ENCODE peak calls at places on chromosomes 1 and 21, in five cellular contexts. M is NCI-H748 treated with DMSO at 0.1 percent for 48 hours, D is cardiac muscle cell, Z is adrenal gland, G is NCI-H510A treated with DMSO at 0.1 percent for 48 hours. S is an unnamed sample.
A peak's percentile ranks its signal among the peaks of the same experiment; 100 is the strongest.

GRCh38 chr1:46188295-46189030 is 9.8 kb downstream of the POMGNT1 start:
- DNase-seq in M (no peak), G (peak; percentile 36), D (no peak), Z (no peak), S (peak; percentile 46)

GRCh38 chr1:62311473-62311943 is 7.7 kb downstream of the KANK4 start:
- DNase-seq in G (no peak), Z (no peak), D (no peak), M (no peak), S (no peak)

GRCh38 chr1:206672844-206673758 is 11.6 kb upstream of the MAPKAPK2 start:
- DNase-seq in M (peak; percentile 31), Z (no peak), G (no peak), D (peak; percentile 41), S (no peak)

GRCh38 chr1:239778221-239778813 is 313.4 kb upstream of the FMN2 start:
- DNase-seq in M (no peak), D (no peak), Z (no peak), G (no peak), S (no peak)

GRCh38 chr1:36650200-36651065 is 167.7 kb upstream of the CSF3R start:
- DNase-seq in G (peak; percentile 91), M (no peak), Z (peak; percentile 70), D (peak; percentile 59), S (peak; percentile 51)

GRCh38 chr1:43655953-43656352 is 6.0 kb downstream of the KDM4A start:
- DNase-seq in Z (no peak), M (no peak), D (no peak), G (no peak), S (no peak)

GRCh38 chr1:167629681-167630567 is at the start of gene RCSD1:
- DNase-seq in D (no peak), Z (peak; percentile 13), G (no peak), M (no peak), S (no peak)

GRCh38 chr21:18468775-18469174 is 65.2 kb upstream of the TMPRSS15 start:
- DNase-seq in M (peak; percentile 4), D (no peak), Z (no peak), G (no peak), S (no peak)

GRCh38 chr1:206895320-206895719 is 1.9 kb upstream of the IL24 start:
- DNase-seq in Z (no peak), G (peak; percentile 88), D (no peak), M (peak; percentile 22), S (peak; percentile 70)

GRCh38 chr1:203271018-203271743 is 34.1 kb upstream of the BTG2 start:
- DNase-seq in D (peak; percentile 84), G (peak; percentile 76), Z (peak; percentile 84), M (no peak), S (no peak)

GRCh38 chr1:16117369-16117768 is 38.5 kb downstream of the EPHA2 start:
- DNase-seq in Z (no peak), G (no peak), D (peak; percentile 34), M (no peak), S (no peak)

GRCh38 chr21:32206631-32207030 is 72.2 kb downstream of the MIS18A start:
- DNase-seq in M (no peak), D (no peak), G (no peak), Z (no peak), S (no peak)

GRCh38 chr1:186155594-186155993 is 219.5 kb downstream of the TPR start:
- DNase-seq in Z (peak; percentile 4), M (no peak), D (peak; percentile 75), G (no peak), S (peak; percentile 17)

GRCh38 chr1:1123581-1124507 is 8.0 kb upstream of the C1orf159 start:
- DNase-seq in G (no peak), M (no peak), D (peak; percentile 43), Z (no peak), S (no peak)

GRCh38 chr1:6625579-6626149 is 996 bp downstream of the THAP3 start:
- DNase-seq in G (peak; percentile 54), M (no peak), D (peak; percentile 54), Z (peak; percentile 57), S (no peak)

GRCh38 chr21:41361786-41362604 is at the start of gene MX2:
- DNase-seq in G (no peak), D (peak; percentile 93), Z (peak; percentile 44), M (no peak), S (no peak)

GRCh38 chr1:48931571-48932251 is 155.0 kb upstream of the BEND5 start:
- DNase-seq in M (no peak), G (no peak), D (peak; percentile 7), Z (peak; percentile 29), S (no peak)

GRCh38 chr1:19220991-19221390 is 10.9 kb upstream of the UBR4 start:
- DNase-seq in G (no peak), M (no peak), Z (no peak), D (peak; percentile 86), S (no peak)

GRCh38 chr1:67118191-67118590 is 16.6 kb downstream of the C1orf141 start:
- DNase-seq in Z (no peak), M (no peak), G (no peak), D (no peak), S (no peak)

GRCh38 chr1:156851779-156852413 is 7.0 kb downstream of the INSRR start:
- DNase-seq in M (no peak), G (peak; percentile 87), D (no peak), Z (peak; percentile 19), S (peak; percentile 7)

GRCh38 chr1:161473363-161473762 is 31.9 kb upstream of the FCGR2A start:
- DNase-seq in D (peak; percentile 12), Z (no peak), M (no peak), G (no peak), S (no peak)

GRCh38 chr1:19828546-19828945 is 13.5 kb upstream of the RNF186 start:
- DNase-seq in M (no peak), G (no peak), D (peak; percentile 35), Z (no peak), S (no peak)

GRCh38 chr1:24991242-24992037 is 61.4 kb upstream of the RUNX3 start:
- DNase-seq in Z (peak; percentile 17), G (no peak), D (no peak), M (no peak), S (no peak)

GRCh38 chr1:180494370-180494769 is 8.0 kb downstream of the ACBD6 start:
- DNase-seq in Z (no peak), M (no peak), G (no peak), D (no peak), S (no peak)

GRCh38 chr1:222182641-222183040 is 365.3 kb downstream of the HHIPL2 start:
- DNase-seq in G (no peak), Z (no peak), M (no peak), D (no peak), S (no peak)

GRCh38 chr1:7616076-7616833 is 154.8 kb upstream of the VAMP3 start:
- DNase-seq in G (peak; percentile 36), Z (peak; percentile 53), D (peak; percentile 50), M (no peak), S (no peak)

GRCh38 chr1:156359973-156360372 is 9.0 kb upstream of the RHBG start:
- DNase-seq in M (no peak), Z (peak; percentile 30), G (no peak), D (peak; percentile 51), S (no peak)

S was measured in NCI-H345.